ENCODE peak calls at places on chromosome 13, in seven cellular contexts. G is CD8-positive, alpha-beta memory T cell; H is lung; D is stomach; J is fibroblast of lung; L is body of pancreas; S is AG04450. C is an unnamed sample.
A peak's percentile ranks its signal among the peaks of the same experiment; 100 is the strongest.

GRCh38 chr13:48094404-48094780 is 512 bp downstream of the MED4 start:
- DNase-seq in S (no peak), D (no peak), J (peak; percentile 20), L (no peak), G (no peak), H (no peak), C (no peak)

GRCh38 chr13:106318941-106319411 is 216.5 kb downstream of the EFNB2 start:
- DNase-seq in G (no peak), D (no peak), S (peak; percentile 74), J (peak; percentile 98), H (peak; percentile 48), L (no peak), C (peak; percentile 98)

GRCh38 chr13:97335488-97336134 is 98.4 kb upstream of the RAP2A start:
- DNase-seq in L (no peak), G (no peak), S (no peak), J (no peak), D (no peak), H (no peak), C (no peak)

GRCh38 chr13:113742000-113742441 is 17.0 kb upstream of the TMEM255B start:
- DNase-seq in L (peak; percentile 18), H (peak; percentile 51), D (peak; percentile 40), G (no peak), S (no peak), J (peak; percentile 22), C (peak; percentile 69)

GRCh38 chr13:101150998-101151397 is 265.3 kb downstream of the NALCN start:
- DNase-seq in H (no peak), S (no peak), J (peak; percentile 34), L (no peak), G (no peak), D (no peak), C (no peak)

GRCh38 chr13:112447761-112448603 is 71.8 kb downstream of the SPACA7 start:
- DNase-seq in H (peak; percentile 27), L (no peak), G (no peak), D (peak; percentile 26), S (no peak), J (no peak), C (no peak)

GRCh38 chr13:83184150-83184475 is 698.2 kb downstream of the SLITRK1 start:
- DNase-seq in D (no peak), G (no peak), H (no peak), L (no peak), S (no peak), J (no peak), C (no peak)

GRCh38 chr13:30341815-30342570 is 34.6 kb upstream of the KATNAL1 start:
- DNase-seq in J (peak; percentile 96), D (peak; percentile 85), G (no peak), S (peak; percentile 71), H (peak; percentile 71), L (peak; percentile 84), C (peak; percentile 86)

GRCh38 chr13:93079294-93079693 is 147.3 kb upstream of the GPC6 start:
- DNase-seq in H (no peak), S (no peak), D (no peak), G (no peak), J (peak; percentile 76), L (no peak), C (no peak)

GRCh38 chr13:41802684-41803554 is 158.0 kb downstream of the VWA8 start:
- DNase-seq in J (peak; percentile 89), H (no peak), G (no peak), D (no peak), S (peak; percentile 15), L (no peak), C (no peak)

GRCh38 chr13:40024578-40024952 is 369.1 kb downstream of the COG6 start:
- DNase-seq in G (no peak), H (no peak), J (no peak), L (no peak), D (no peak), S (no peak), C (no peak)

GRCh38 chr13:86840250-86841191 is 830.6 kb upstream of the SLITRK5 start:
- DNase-seq in D (no peak), L (no peak), J (no peak), G (no peak), S (no peak), H (no peak), C (no peak)

GRCh38 chr13:81409284-81409683 is 1068.4 kb upstream of the SPRY2 start:
- DNase-seq in S (no peak), G (no peak), J (no peak), H (no peak), L (no peak), D (no peak), C (no peak)

GRCh38 chr13:64078480-64078936 is 2662.9 kb upstream of the PCDH20 start:
- DNase-seq in H (no peak), L (no peak), D (no peak), J (no peak), S (no peak), G (no peak), C (no peak)

GRCh38 chr13:25752957-25753540 is 298.8 kb downstream of the SHISA2 start:
- DNase-seq in D (peak; percentile 67), H (peak; percentile 44), G (no peak), J (peak; percentile 95), L (peak; percentile 24), S (peak; percentile 18), C (no peak)

GRCh38 chr13:21579754-21580316 is 24.1 kb downstream of the MICU2 start:
- DNase-seq in S (no peak), J (peak; percentile 11), D (no peak), G (no peak), L (no peak), H (no peak), C (no peak)

GRCh38 chr13:85430216-85430615 is 369.0 kb downstream of the SLITRK6 start:
- DNase-seq in S (no peak), J (no peak), L (no peak), D (no peak), G (no peak), H (no peak), C (no peak)
- H3K27ac ChIP-seq in S (no peak overlapping the region), J (no peak overlapping the region), L (no peak overlapping the region), D (no peak overlapping the region), G (no peak overlapping the region), H (no peak overlapping the region), C (no peak overlapping the region)

GRCh38 chr13:72368031-72368430 is 359.4 kb downstream of the MZT1 start:
- DNase-seq in J (peak; percentile 9), H (no peak), G (no peak), L (no peak), D (no peak), S (no peak), C (no peak)
- H3K4me3 ChIP-seq in J (no peak overlapping the region), H (no peak overlapping the region), G (no peak overlapping the region), L (no peak overlapping the region), D (no peak overlapping the region), S (no peak overlapping the region), C (no peak overlapping the region)

DNA sequence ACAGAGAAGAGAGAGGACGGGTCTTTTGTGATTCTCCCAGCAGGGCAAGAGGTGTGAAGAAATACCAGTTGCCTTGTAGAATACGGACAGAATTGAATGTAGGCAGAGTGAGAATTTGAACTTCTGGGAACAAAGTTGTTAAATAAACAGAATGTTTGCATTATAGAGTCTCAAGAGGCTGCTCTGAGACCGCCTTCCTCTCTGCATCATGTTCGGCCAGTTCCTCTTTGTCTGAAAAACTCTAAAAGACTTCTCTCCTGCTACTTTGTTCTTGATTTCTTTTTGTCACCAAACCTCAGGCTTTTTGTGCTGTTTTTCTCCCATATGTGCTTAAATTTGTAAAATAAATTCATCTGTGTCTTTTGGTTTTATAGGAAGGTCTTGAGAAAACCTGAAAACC is 256.4 kb downstream of the DLEU7 start:
- DNase-seq in S (no peak), H (no peak), L (no peak), J (no peak), G (no peak), D (no peak), C (no peak)
- H3K27ac ChIP-seq in S (no peak overlapping the region), H (no peak overlapping the region), L (no peak overlapping the region), J (no peak overlapping the region), G (no peak overlapping the region), D (no peak overlapping the region), C (no peak overlapping the region)

DNA sequence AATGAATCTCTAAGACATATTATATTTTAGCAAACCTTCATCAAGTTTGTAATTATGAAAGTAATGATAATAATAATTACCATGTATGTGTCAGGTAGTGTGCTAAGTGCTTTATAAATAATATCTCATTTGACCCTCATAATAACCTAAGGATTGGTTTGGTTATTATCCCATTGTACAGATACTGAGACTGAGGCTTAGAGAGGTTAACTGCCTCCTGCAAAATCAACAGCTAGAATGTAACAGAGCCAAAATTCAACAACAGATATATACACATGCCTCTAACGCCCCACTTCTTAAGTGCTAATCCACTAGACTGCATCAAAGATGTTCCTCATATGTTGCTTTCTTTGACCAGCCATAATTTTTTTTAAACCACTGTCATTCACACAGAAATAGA is 140.8 kb downstream of the ZAR1L start:
- DNase-seq in D (no peak), G (no peak), S (no peak), J (no peak), H (no peak), L (no peak), C (no peak)
- H3K4me3 ChIP-seq in D (no peak overlapping the region), G (no peak overlapping the region), S (no peak overlapping the region), J (no peak overlapping the region), H (no peak overlapping the region), L (no peak overlapping the region), C (no peak overlapping the region)

GRCh38 chr13:102700088-102701031 is 5.5 kb upstream of the METTL21C start:
- DNase-seq in H (no peak), L (no peak), D (no peak), J (no peak), G (no peak), S (no peak), C (no peak)
- H3K27ac ChIP-seq in H (no peak overlapping the region), L (no peak overlapping the region), D (no peak overlapping the region), J (no peak overlapping the region), G (no peak overlapping the region), S (no peak overlapping the region), C (no peak overlapping the region)

C was measured in PC-9.